ENCODE peak calls at places on chromosomes 5 and 9, in six cellular contexts. O, D, J, A, U and N are unnamed samples. For H3K4me1, the result is how much of the 10 kb centered on the place peaks cover.

GRCh38 chr5:80720181-80720580 is 65.4 kb upstream of the DHFR start:
- DNase-seq in O (no peak), D (no peak), J (no peak), A (no peak), U (no peak), N (no peak)

GRCh38 chr5:36787365-36787764 is 89.2 kb upstream of the NIPBL start:
- DNase-seq in O (no peak), D (no peak), J (no peak), A (no peak), U (no peak), N (no peak)

GRCh38 chr5:13921573-13921972 is 22.9 kb downstream of the DNAH5 start:
- DNase-seq in O (peak), D (no peak), J (no peak), A (peak), U (no peak), N (no peak)

GRCh38 chr5:35248843-35249780 is 18.8 kb upstream of the PRLR start:
- DNase-seq in O (peak), D (no peak), J (no peak), A (peak), U (no peak), N (no peak)

GRCh38 chr5:142016576-142016975 is 3.7 kb upstream of the GNPDA1 start:
- DNase-seq in O (no peak), D (no peak), J (no peak), A (no peak), U (no peak), N (no peak)

GRCh38 chr5:17190242-17190778 is 27.1 kb upstream of the BASP1 start:
- DNase-seq in O (peak), D (peak), J (no peak), A (peak), U (peak), N (no peak)

GRCh38 chr5:174567506-174568141 is 156.8 kb upstream of the MSX2 start:
- DNase-seq in O (no peak), D (no peak), J (no peak), A (no peak), U (peak), N (no peak)

GRCh38 chr5:59544573-59544972 is 349.0 kb downstream of the PDE4D start:
- DNase-seq in O (no peak), D (no peak), J (no peak), A (no peak), U (no peak), N (no peak)

GRCh38 chr5:148820778-148821395 is 5.5 kb upstream of the ADRB2 start:
- DNase-seq in O (peak), D (peak), J (no peak), A (peak), U (peak), N (no peak)

GRCh38 chr9:34556951-34557350 is 32.6 kb downstream of the CNTFR start:
- DNase-seq in O (no peak), D (no peak), J (no peak), A (no peak), U (no peak), N (no peak)

GRCh38 chr5:71891406-71891805 is 172.3 kb downstream of the CARTPT start:
- DNase-seq in O (no peak), D (no peak), J (no peak), A (no peak), U (no peak), N (no peak)

GRCh38 chr9:4258321-4259093 is 41.4 kb downstream of the GLIS3 start:
- DNase-seq in O (peak), D (no peak), J (no peak), A (peak), U (peak), N (no peak)

GRCh38 chr9:134698587-134699342 is 57.2 kb downstream of the COL5A1 start:
- DNase-seq in O (peak), D (peak), J (peak), A (peak), U (peak), N (peak)

GRCh38 chr5:378976-379742 is 57.6 kb downstream of the AHRR start:
- DNase-seq in O (peak), D (no peak), J (peak), A (peak), U (peak), N (no peak)

GRCh38 chr5:80072103-80073073 is 37.2 kb downstream of the THBS4 start:
- DNase-seq in O (peak), D (no peak), J (no peak), A (no peak), U (peak), N (no peak)

GRCh38 chr9:127519301-127520166 is 68.2 kb downstream of the LRSAM1 start:
- DNase-seq in O (peak), D (no peak), J (peak), A (peak), U (peak), N (no peak)

GRCh38 chr5:84602371-84602771 is 217.7 kb upstream of the EDIL3 start:
- DNase-seq in O (no peak), D (no peak), J (no peak), A (no peak), U (no peak), N (no peak)

GRCh38 chr5:57172466-57172961 is 1.3 kb upstream of the GPBP1 start:
- DNase-seq in O (no peak), D (no peak), J (no peak), A (peak), U (no peak), N (no peak)

GRCh38 chr5:132063090-132063911 is 2.8 kb downstream of the IL3 start:
- DNase-seq in O (peak), D (peak), J (peak), A (peak), U (peak), N (peak)

GRCh38 chr9:112028242-112029221 is 131.9 kb downstream of the UGCG start:
- DNase-seq in O (no peak), D (no peak), J (no peak), A (no peak), U (peak), N (no peak)

GRCh38 chr5:142915840-142916424 is 145.8 kb downstream of the ARHGAP26 start:
- DNase-seq in O (peak), D (peak), J (peak), A (peak), U (peak), N (peak)

GRCh38 chr5:71460693-71461092 is 5.2 kb downstream of the BDP1 start:
- DNase-seq in O (no peak), D (no peak), J (no peak), A (no peak), U (no peak), N (no peak)

GRCh38 chr9:11749396-11749795 is 943.8 kb upstream of the TYRP1 start:
- DNase-seq in O (no peak), D (no peak), J (no peak), A (no peak), U (no peak), N (no peak)

GRCh38 chr5:131654309-131654708 is 19.3 kb upstream of the RAPGEF6 start:
- DNase-seq in O (no peak), D (no peak), J (no peak), A (no peak), U (no peak), N (no peak)

GRCh38 chr5:97979740-97980139 is 793.7 kb upstream of the RGMB start:
- DNase-seq in O (peak), D (no peak), J (no peak), A (peak), U (no peak), N (no peak)

GRCh38 chr9:136121801-136122200 is 3.1 kb upstream of the TMEM250 start:
- DNase-seq in O (no peak), D (no peak), J (no peak), A (no peak), U (no peak), N (no peak)

GRCh38 chr9:134621558-134622110 is 20.0 kb upstream of the COL5A1 start:
- DNase-seq in O (no peak), D (no peak), J (peak), A (no peak), U (no peak), N (no peak)

GRCh38 chr5:154373729-154374179 is 72.0 kb upstream of the SAP30L start:
- DNase-seq in O (no peak), D (no peak), J (no peak), A (no peak), U (no peak), N (no peak)

GRCh38 chr9:38094165-38094564 is 25.1 kb upstream of the SHB start:
- DNase-seq in O (no peak), D (no peak), J (no peak), A (no peak), U (no peak), N (no peak)

GRCh38 chr5:179400020-179400419 is 54.8 kb upstream of the ADAMTS2 start:
- DNase-seq in O (no peak), D (no peak), J (peak), A (no peak), U (no peak), N (no peak)

GRCh38 chr5:1232780-1233179 is 7.6 kb downstream of the SLC6A18 start:
- DNase-seq in O (no peak), D (no peak), J (no peak), A (no peak), U (no peak), N (no peak)

GRCh38 chr5:116379306-116379705 is 195.3 kb downstream of the SEMA6A start:
- DNase-seq in O (no peak), D (no peak), J (no peak), A (no peak), U (no peak), N (no peak)

GRCh38 chr5:4411664-4412063 is 728.5 kb upstream of the ADAMTS16 start:
- DNase-seq in O (no peak), D (no peak), J (no peak), A (no peak), U (peak), N (no peak)

GRCh38 chr5:52997424-52997823 is 8.3 kb downstream of the ITGA2 start:
- DNase-seq in O (no peak), D (peak), J (no peak), A (no peak), U (no peak), N (no peak)

GRCh38 chr5:59759600-59760357 is 133.7 kb downstream of the PDE4D start:
- DNase-seq in O (no peak), D (no peak), J (no peak), A (peak), U (no peak), N (no peak)

GRCh38 chr9:88789785-88790184 is 201.5 kb upstream of the S1PR3 start:
- DNase-seq in O (peak), D (no peak), J (no peak), A (no peak), U (peak), N (no peak)

GRCh38 chr5:124504081-124504916 is 242.1 kb downstream of the ZNF608 start:
- DNase-seq in O (peak), D (peak), J (no peak), A (peak), U (peak), N (no peak)

GRCh38 chr5:106675674-106676073 is 995.1 kb downstream of the EFNA5 start:
- DNase-seq in O (peak), D (no peak), J (no peak), A (peak), U (no peak), N (no peak)
- H3K4me1 ChIP-seq in O (under half), D (under half), J (under half), A (under half), U (under half), N (under half)

GRCh38 chr5:67170783-67171182 is 25.8 kb downstream of the CD180 start:
- DNase-seq in O (no peak), D (no peak), J (no peak), A (no peak), U (no peak), N (no peak)

GRCh38 chr5:67179695-67180302 is 16.8 kb downstream of the CD180 start:
- DNase-seq in O (no peak), D (no peak), J (no peak), A (no peak), U (no peak), N (no peak)

GRCh38 chr5:67176931-67177330 is 19.7 kb downstream of the CD180 start:
- DNase-seq in O (no peak), D (no peak), J (no peak), A (no peak), U (no peak), N (no peak)

GRCh38 chr5:67178085-67178484 is 18.5 kb downstream of the CD180 start:
- DNase-seq in O (peak), D (no peak), J (no peak), A (no peak), U (peak), N (no peak)

DNA sequence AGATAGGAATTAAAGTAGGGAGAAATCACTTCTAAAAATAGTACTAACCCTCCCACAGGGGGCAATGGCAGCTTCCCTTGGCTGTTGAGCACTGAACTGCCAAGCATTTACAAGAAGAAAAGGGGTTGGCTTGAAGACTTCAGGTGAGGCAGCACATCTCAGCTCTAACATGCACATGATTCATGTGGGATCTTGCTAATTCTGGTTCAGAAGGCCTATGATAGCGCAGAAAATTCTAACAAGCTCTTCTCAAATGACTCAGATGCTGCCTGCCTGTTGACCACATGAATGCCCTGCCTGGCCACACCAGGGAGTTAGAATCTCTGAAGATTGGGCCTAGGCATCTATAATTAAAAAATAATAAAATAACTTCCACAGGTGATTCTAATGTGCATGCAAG is 22.6 kb downstream of the CD180 start:
- DNase-seq in O (no peak), D (no peak), J (no peak), A (no peak), U (no peak), N (no peak)
- H2AFZ ChIP-seq in O (no peak), D (no peak), J (no peak), A (no peak), U (no peak), N (no peak)

DNA sequence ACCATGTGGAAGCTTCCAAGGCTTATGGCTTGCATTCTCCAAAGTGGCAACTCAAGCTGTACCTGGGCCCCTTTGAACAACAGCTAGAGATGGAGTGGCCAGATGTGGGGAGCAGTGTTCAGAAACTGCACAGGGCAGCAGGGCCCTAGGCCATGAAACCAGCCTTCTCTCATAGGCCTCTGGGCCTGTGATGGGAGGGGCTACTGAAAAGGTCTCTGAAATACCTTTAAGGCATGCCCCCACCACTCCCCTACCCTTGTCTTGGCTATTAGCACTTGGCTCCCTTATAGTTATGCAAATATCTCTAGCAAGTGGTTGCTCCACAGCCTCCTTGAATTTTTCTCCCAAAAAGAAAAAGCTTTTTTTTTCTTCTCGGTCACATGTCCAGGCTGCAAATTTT is 1014.6 kb downstream of the DTWD2 start:
- DNase-seq in O (no peak), D (no peak), J (peak), A (no peak), U (no peak), N (no peak)
- H3K23ac ChIP-seq in O (no peak), D (no peak), J (no peak), A (no peak), U (no peak), N (no peak)

GRCh38 chr5:136064510-136064909 is 35.7 kb downstream of the TGFBI start:
- DNase-seq in O (no peak), D (no peak), J (peak), A (no peak), U (peak), N (no peak)
- H3K4me1 ChIP-seq in O (under half), D (under half), J (under half), A (under half), U (under half), N (under half)

GRCh38 chr5:94623026-94623425 is 4.6 kb downstream of the SLF1 start:
- DNase-seq in O (no peak), D (no peak), J (no peak), A (no peak), U (no peak), N (no peak)
- H2AFZ ChIP-seq in O (no peak), D (no peak), J (no peak), A (no peak), U (no peak), N (no peak)

DNA sequence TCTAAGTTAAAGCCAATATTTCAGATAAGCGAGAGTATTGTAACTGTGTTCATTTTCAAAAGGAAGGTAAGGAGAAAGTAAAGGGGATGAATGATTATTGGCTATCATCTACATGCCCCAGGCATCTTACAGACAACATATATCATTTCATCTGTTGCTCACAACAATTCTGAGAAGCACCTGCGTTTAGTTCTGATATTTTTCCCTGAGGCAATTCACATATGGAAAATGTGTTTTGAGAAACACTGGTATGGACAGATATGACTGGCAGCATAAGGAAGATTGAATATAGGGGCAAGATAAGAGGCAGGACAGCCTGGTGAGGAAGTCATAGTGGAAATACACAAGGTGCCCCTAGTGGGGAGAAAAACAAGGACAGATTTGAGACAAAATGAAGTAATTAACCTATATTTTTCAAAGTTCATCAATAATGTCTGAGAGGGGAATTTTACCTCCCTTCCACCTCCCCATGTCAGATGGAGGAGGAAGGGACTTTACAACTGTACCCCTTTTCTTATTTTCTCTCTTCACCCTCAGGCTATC is 87.7 kb upstream of the TRIM32 start:
- DNase-seq in O (no peak), D (no peak), J (no peak), A (no peak), U (peak), N (no peak)
- H3K23ac ChIP-seq in O (no peak), D (no peak), J (no peak), A (no peak), U (no peak), N (no peak)

DNA sequence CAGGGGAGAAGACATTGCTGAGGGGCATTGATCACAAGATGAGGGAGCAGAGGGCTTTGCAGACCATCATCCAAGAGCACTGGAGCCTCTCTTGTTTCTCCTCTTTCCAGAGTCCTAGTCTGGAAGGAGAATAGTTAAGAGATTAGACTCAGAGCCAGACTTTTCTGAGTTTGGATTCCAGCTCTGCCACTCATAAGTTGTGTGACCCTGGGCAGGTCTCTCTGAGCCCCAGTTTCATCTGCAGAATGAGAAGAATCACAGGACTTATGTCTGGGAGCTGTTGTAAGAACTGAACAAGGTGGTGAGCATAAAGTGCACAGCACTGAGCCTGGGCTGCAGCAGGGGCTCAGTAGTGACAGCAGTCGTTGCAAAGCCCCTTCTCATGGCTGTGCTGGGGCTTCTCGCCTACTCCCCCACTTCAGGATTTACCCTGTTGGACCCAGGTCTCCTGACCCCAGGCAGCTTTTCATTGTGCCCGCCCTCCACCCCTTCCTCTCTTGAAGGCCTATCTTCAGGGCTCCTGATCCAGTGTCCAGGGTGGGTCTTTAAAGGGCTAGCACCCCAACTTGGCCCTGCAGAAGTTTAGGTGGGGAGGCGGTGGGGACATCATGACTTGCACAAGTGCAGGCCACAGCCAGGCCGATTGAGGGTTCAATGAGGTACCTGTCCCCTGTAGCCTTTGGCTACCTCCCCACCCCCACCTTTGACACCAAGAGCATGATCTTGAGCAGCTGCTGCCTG is 1.5 kb downstream of the SYNPO start:
- DNase-seq in O (no peak), D (no peak), J (no peak), A (peak), U (peak), N (no peak)
- H3K4me1 ChIP-seq in O (half or more), D (under half), J (under half), A (half or more), U (half or more), N (under half)

DNA sequence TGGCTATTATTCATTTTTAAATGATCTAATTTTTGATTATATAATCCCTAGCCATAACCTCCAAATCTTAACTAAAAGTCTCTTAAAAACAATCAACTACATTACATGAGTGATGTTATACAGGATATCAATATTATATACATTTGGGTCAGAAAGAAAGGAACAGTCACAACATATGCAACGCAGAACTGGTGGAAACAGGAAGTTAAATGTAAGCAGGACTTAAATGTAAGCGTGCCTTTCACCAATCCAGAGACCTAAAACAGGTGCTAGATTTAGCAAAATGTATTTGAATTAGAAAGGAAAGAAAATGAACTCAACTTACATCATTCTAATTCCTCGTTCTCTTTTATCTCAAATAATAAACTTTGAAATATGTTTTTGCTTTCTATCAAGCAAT is 738.5 kb downstream of the PTPRD start:
- DNase-seq in O (no peak), D (no peak), J (no peak), A (no peak), U (no peak), N (no peak)
- H2AFZ ChIP-seq in O (no peak), D (no peak), J (no peak), A (no peak), U (no peak), N (peak)

GRCh38 chr5:113503146-113503545 is 10.3 kb upstream of the YTHDC2 start:
- DNase-seq in O (no peak), D (no peak), J (no peak), A (no peak), U (no peak), N (no peak)
- H3K23ac ChIP-seq in O (no peak), D (no peak), J (no peak), A (no peak), U (no peak), N (no peak)